ENCODE peak calls at places on chromosomes 7 and 10, in nine cellular contexts. One of them, this sample, is unnamed.

GRCh38 chr7:26318921-26319320 is 27.3 kb downstream of the SNX10 start:
- DNase-seq in MM.1S: no peak
- DNase-seq in adrenal gland: no peak
- DNase-seq in NCI-H146: no peak
- DNase-seq in neural crest cell: no peak
- DNase-seq in substantia nigra: no peak
- DNase-seq in fibroblast of mammary gland: no peak
- DNase-seq in head of caudate nucleus: no peak
- DNase-seq in stimulated activated naive CD8-positive, alpha-beta T cell treated with anti-CD3 and anti-CD28 coated beads, Interleukin-15, Interleukin-2, amounts not matched to agents 100 U/mL and 50 U/mL, for 24 hours: no peak
- DNase-seq in this sample: no peak

GRCh38 chr10:116207690-116208089 is 65.3 kb downstream of the GFRA1 start:
- DNase-seq in fibroblast of mammary gland: no peak
- DNase-seq in adrenal gland: no peak
- DNase-seq in MM.1S: no peak
- DNase-seq in stimulated activated naive CD8-positive, alpha-beta T cell treated with anti-CD3 and anti-CD28 coated beads, Interleukin-15, Interleukin-2, amounts not matched to agents 100 U/mL and 50 U/mL, for 24 hours: no peak
- DNase-seq in substantia nigra: no peak
- DNase-seq in head of caudate nucleus: no peak
- DNase-seq in neural crest cell: no peak
- DNase-seq in NCI-H146: no peak
- DNase-seq in this sample: no peak

GRCh38 chr7:139774376-139774775 is 3.4 kb downstream of the HIPK2 start:
- DNase-seq in substantia nigra: no peak
- DNase-seq in NCI-H146: no peak
- DNase-seq in fibroblast of mammary gland: peak; percentile 96
- DNase-seq in MM.1S: no peak
- DNase-seq in neural crest cell: no peak
- DNase-seq in adrenal gland: no peak
- DNase-seq in head of caudate nucleus: no peak
- DNase-seq in stimulated activated naive CD8-positive, alpha-beta T cell treated with anti-CD3 and anti-CD28 coated beads, Interleukin-15, Interleukin-2, amounts not matched to agents 100 U/mL and 50 U/mL, for 24 hours: no peak
- DNase-seq in this sample: no peak

GRCh38 chr10:34171957-34172527 is 643.1 kb downstream of the PARD3 start:
- DNase-seq in stimulated activated naive CD8-positive, alpha-beta T cell treated with anti-CD3 and anti-CD28 coated beads, Interleukin-15, Interleukin-2, amounts not matched to agents 100 U/mL and 50 U/mL, for 24 hours: no peak
- DNase-seq in neural crest cell: no peak
- DNase-seq in adrenal gland: no peak
- DNase-seq in head of caudate nucleus: no peak
- DNase-seq in fibroblast of mammary gland: peak; percentile 96
- DNase-seq in substantia nigra: no peak
- DNase-seq in NCI-H146: no peak
- DNase-seq in MM.1S: no peak
- DNase-seq in this sample: no peak

GRCh38 chr7:44705434-44705833 is 43.2 kb upstream of the ZMIZ2 start:
- DNase-seq in stimulated activated naive CD8-positive, alpha-beta T cell treated with anti-CD3 and anti-CD28 coated beads, Interleukin-15, Interleukin-2, amounts not matched to agents 100 U/mL and 50 U/mL, for 24 hours: no peak
- DNase-seq in NCI-H146: no peak
- DNase-seq in MM.1S: no peak
- DNase-seq in head of caudate nucleus: no peak
- DNase-seq in fibroblast of mammary gland: no peak
- DNase-seq in neural crest cell: no peak
- DNase-seq in substantia nigra: no peak
- DNase-seq in adrenal gland: no peak
- DNase-seq in this sample: no peak

GRCh38 chr10:24603333-24603732 is 120.4 kb downstream of the ARHGAP21 start:
- DNase-seq in head of caudate nucleus: no peak
- DNase-seq in neural crest cell: no peak
- DNase-seq in adrenal gland: no peak
- DNase-seq in NCI-H146: no peak
- DNase-seq in stimulated activated naive CD8-positive, alpha-beta T cell treated with anti-CD3 and anti-CD28 coated beads, Interleukin-15, Interleukin-2, amounts not matched to agents 100 U/mL and 50 U/mL, for 24 hours: no peak
- DNase-seq in MM.1S: no peak
- DNase-seq in substantia nigra: no peak
- DNase-seq in fibroblast of mammary gland: peak; percentile 71
- DNase-seq in this sample: no peak

GRCh38 chr7:151245360-151246160 is 2.9 kb downstream of the SMARCD3 start:
- DNase-seq in stimulated activated naive CD8-positive, alpha-beta T cell treated with anti-CD3 and anti-CD28 coated beads, Interleukin-15, Interleukin-2, amounts not matched to agents 100 U/mL and 50 U/mL, for 24 hours: peak; percentile 79
- DNase-seq in neural crest cell: peak; percentile 59
- DNase-seq in substantia nigra: no peak
- DNase-seq in head of caudate nucleus: no peak
- DNase-seq in NCI-H146: no peak
- DNase-seq in MM.1S: peak; percentile 49
- DNase-seq in adrenal gland: peak; percentile 45
- DNase-seq in fibroblast of mammary gland: no peak
- DNase-seq in this sample: peak; percentile 85

GRCh38 chr7:27192546-27193334 is 7.2 kb downstream of the HOXA13 start:
- DNase-seq in fibroblast of mammary gland: no peak
- DNase-seq in stimulated activated naive CD8-positive, alpha-beta T cell treated with anti-CD3 and anti-CD28 coated beads, Interleukin-15, Interleukin-2, amounts not matched to agents 100 U/mL and 50 U/mL, for 24 hours: no peak
- DNase-seq in MM.1S: no peak
- DNase-seq in substantia nigra: no peak
- DNase-seq in NCI-H146: peak; percentile 20
- DNase-seq in neural crest cell: no peak
- DNase-seq in head of caudate nucleus: no peak
- DNase-seq in adrenal gland: no peak
- DNase-seq in this sample: peak; percentile 58

GRCh38 chr10:46223064-46223480 is 63.7 kb upstream of the ANTXRL start:
- DNase-seq in stimulated activated naive CD8-positive, alpha-beta T cell treated with anti-CD3 and anti-CD28 coated beads, Interleukin-15, Interleukin-2, amounts not matched to agents 100 U/mL and 50 U/mL, for 24 hours: peak; percentile 57
- DNase-seq in MM.1S: peak; percentile 19
- DNase-seq in adrenal gland: no peak
- DNase-seq in neural crest cell: no peak
- DNase-seq in substantia nigra: no peak
- DNase-seq in fibroblast of mammary gland: no peak
- DNase-seq in head of caudate nucleus: no peak
- DNase-seq in NCI-H146: no peak
- DNase-seq in this sample: no peak

GRCh38 chr10:103949728-103950127 is 17.2 kb upstream of the SLK start:
- DNase-seq in fibroblast of mammary gland: no peak
- DNase-seq in MM.1S: no peak
- DNase-seq in neural crest cell: no peak
- DNase-seq in stimulated activated naive CD8-positive, alpha-beta T cell treated with anti-CD3 and anti-CD28 coated beads, Interleukin-15, Interleukin-2, amounts not matched to agents 100 U/mL and 50 U/mL, for 24 hours: no peak
- DNase-seq in head of caudate nucleus: no peak
- DNase-seq in NCI-H146: no peak
- DNase-seq in adrenal gland: no peak
- DNase-seq in substantia nigra: no peak
- DNase-seq in this sample: peak; percentile 7

GRCh38 chr10:78953124-78954008 is 115.4 kb upstream of the ZMIZ1 start:
- DNase-seq in stimulated activated naive CD8-positive, alpha-beta T cell treated with anti-CD3 and anti-CD28 coated beads, Interleukin-15, Interleukin-2, amounts not matched to agents 100 U/mL and 50 U/mL, for 24 hours: no peak
- DNase-seq in fibroblast of mammary gland: peak; percentile 89
- DNase-seq in adrenal gland: peak; percentile 65
- DNase-seq in MM.1S: no peak
- DNase-seq in substantia nigra: no peak
- DNase-seq in NCI-H146: no peak
- DNase-seq in head of caudate nucleus: no peak
- DNase-seq in neural crest cell: no peak
- DNase-seq in this sample: peak; percentile 93

GRCh38 chr7:157962458-157963306 is 624.9 kb downstream of the PTPRN2 start:
- DNase-seq in stimulated activated naive CD8-positive, alpha-beta T cell treated with anti-CD3 and anti-CD28 coated beads, Interleukin-15, Interleukin-2, amounts not matched to agents 100 U/mL and 50 U/mL, for 24 hours: no peak
- DNase-seq in neural crest cell: no peak
- DNase-seq in MM.1S: no peak
- DNase-seq in substantia nigra: no peak
- DNase-seq in adrenal gland: no peak
- DNase-seq in head of caudate nucleus: no peak
- DNase-seq in NCI-H146: no peak
- DNase-seq in fibroblast of mammary gland: no peak
- DNase-seq in this sample: no peak

GRCh38 chr7:121447939-121448338 is 51.8 kb upstream of the FAM3C start:
- DNase-seq in NCI-H146: peak; percentile 2
- DNase-seq in head of caudate nucleus: no peak
- DNase-seq in neural crest cell: no peak
- DNase-seq in adrenal gland: no peak
- DNase-seq in fibroblast of mammary gland: no peak
- DNase-seq in MM.1S: no peak
- DNase-seq in stimulated activated naive CD8-positive, alpha-beta T cell treated with anti-CD3 and anti-CD28 coated beads, Interleukin-15, Interleukin-2, amounts not matched to agents 100 U/mL and 50 U/mL, for 24 hours: no peak
- DNase-seq in substantia nigra: no peak
- DNase-seq in this sample: no peak

GRCh38 chr10:133328358-133329343 is 8.0 kb downstream of the CALY start:
- DNase-seq in substantia nigra: no peak
- DNase-seq in stimulated activated naive CD8-positive, alpha-beta T cell treated with anti-CD3 and anti-CD28 coated beads, Interleukin-15, Interleukin-2, amounts not matched to agents 100 U/mL and 50 U/mL, for 24 hours: no peak
- DNase-seq in neural crest cell: no peak
- DNase-seq in fibroblast of mammary gland: no peak
- DNase-seq in adrenal gland: no peak
- DNase-seq in NCI-H146: no peak
- DNase-seq in head of caudate nucleus: no peak
- DNase-seq in MM.1S: no peak
- DNase-seq in this sample: no peak

GRCh38 chr10:8042032-8042863 is 12.2 kb upstream of the GATA3 start:
- DNase-seq in stimulated activated naive CD8-positive, alpha-beta T cell treated with anti-CD3 and anti-CD28 coated beads, Interleukin-15, Interleukin-2, amounts not matched to agents 100 U/mL and 50 U/mL, for 24 hours: no peak
- DNase-seq in NCI-H146: no peak
- DNase-seq in head of caudate nucleus: no peak
- DNase-seq in neural crest cell: no peak
- DNase-seq in adrenal gland: no peak
- DNase-seq in fibroblast of mammary gland: no peak
- DNase-seq in substantia nigra: no peak
- DNase-seq in MM.1S: no peak
- DNase-seq in this sample: peak; percentile 30

GRCh38 chr7:3835102-3835501 is 534.0 kb downstream of the SDK1 start:
- DNase-seq in head of caudate nucleus: no peak
- DNase-seq in neural crest cell: no peak
- DNase-seq in adrenal gland: no peak
- DNase-seq in NCI-H146: no peak
- DNase-seq in fibroblast of mammary gland: no peak
- DNase-seq in MM.1S: no peak
- DNase-seq in stimulated activated naive CD8-positive, alpha-beta T cell treated with anti-CD3 and anti-CD28 coated beads, Interleukin-15, Interleukin-2, amounts not matched to agents 100 U/mL and 50 U/mL, for 24 hours: no peak
- DNase-seq in substantia nigra: no peak
- DNase-seq in this sample: peak; percentile 13

GRCh38 chr7:46859963-46860475 is 721.9 kb downstream of the TNS3 start:
- DNase-seq in neural crest cell: no peak
- DNase-seq in NCI-H146: no peak
- DNase-seq in substantia nigra: no peak
- DNase-seq in MM.1S: no peak
- DNase-seq in stimulated activated naive CD8-positive, alpha-beta T cell treated with anti-CD3 and anti-CD28 coated beads, Interleukin-15, Interleukin-2, amounts not matched to agents 100 U/mL and 50 U/mL, for 24 hours: no peak
- DNase-seq in fibroblast of mammary gland: peak; percentile 94
- DNase-seq in head of caudate nucleus: no peak
- DNase-seq in adrenal gland: no peak
- DNase-seq in this sample: peak; percentile 20

GRCh38 chr7:30920584-30921539 is 9.2 kb downstream of the AQP1 start:
- DNase-seq in MM.1S: no peak
- DNase-seq in NCI-H146: no peak
- DNase-seq in adrenal gland: peak; percentile 21
- DNase-seq in fibroblast of mammary gland: peak; percentile 23
- DNase-seq in neural crest cell: no peak
- DNase-seq in head of caudate nucleus: no peak
- DNase-seq in stimulated activated naive CD8-positive, alpha-beta T cell treated with anti-CD3 and anti-CD28 coated beads, Interleukin-15, Interleukin-2, amounts not matched to agents 100 U/mL and 50 U/mL, for 24 hours: no peak
- DNase-seq in substantia nigra: no peak
- DNase-seq in this sample: no peak

GRCh38 chr10:69976795-69977546 is 75.7 kb upstream of the MACROH2A2 start:
- DNase-seq in head of caudate nucleus: no peak
- DNase-seq in substantia nigra: no peak
- DNase-seq in MM.1S: peak; percentile 16
- DNase-seq in NCI-H146: no peak
- DNase-seq in fibroblast of mammary gland: no peak
- DNase-seq in neural crest cell: no peak
- DNase-seq in stimulated activated naive CD8-positive, alpha-beta T cell treated with anti-CD3 and anti-CD28 coated beads, Interleukin-15, Interleukin-2, amounts not matched to agents 100 U/mL and 50 U/mL, for 24 hours: no peak
- DNase-seq in adrenal gland: no peak
- DNase-seq in this sample: no peak

GRCh38 chr7:150753826-150754603 is 16.8 kb downstream of the GIMAP5 start:
- DNase-seq in adrenal gland: no peak
- DNase-seq in NCI-H146: no peak
- DNase-seq in fibroblast of mammary gland: peak; percentile 67
- DNase-seq in MM.1S: peak; percentile 25
- DNase-seq in head of caudate nucleus: no peak
- DNase-seq in substantia nigra: no peak
- DNase-seq in neural crest cell: peak; percentile 11
- DNase-seq in stimulated activated naive CD8-positive, alpha-beta T cell treated with anti-CD3 and anti-CD28 coated beads, Interleukin-15, Interleukin-2, amounts not matched to agents 100 U/mL and 50 U/mL, for 24 hours: peak; percentile 39
- DNase-seq in this sample: peak; percentile 66

GRCh38 chr7:79933144-79933543 is 201.5 kb upstream of the GNAI1 start:
- DNase-seq in stimulated activated naive CD8-positive, alpha-beta T cell treated with anti-CD3 and anti-CD28 coated beads, Interleukin-15, Interleukin-2, amounts not matched to agents 100 U/mL and 50 U/mL, for 24 hours: no peak
- DNase-seq in adrenal gland: no peak
- DNase-seq in MM.1S: no peak
- DNase-seq in neural crest cell: no peak
- DNase-seq in head of caudate nucleus: no peak
- DNase-seq in NCI-H146: no peak
- DNase-seq in fibroblast of mammary gland: peak; percentile 54
- DNase-seq in substantia nigra: no peak
- DNase-seq in this sample: no peak

GRCh38 chr10:69959911-69960310 is 92.7 kb upstream of the MACROH2A2 start:
- DNase-seq in neural crest cell: no peak
- DNase-seq in head of caudate nucleus: no peak
- DNase-seq in fibroblast of mammary gland: no peak
- DNase-seq in NCI-H146: no peak
- DNase-seq in adrenal gland: peak; percentile 12
- DNase-seq in substantia nigra: no peak
- DNase-seq in stimulated activated naive CD8-positive, alpha-beta T cell treated with anti-CD3 and anti-CD28 coated beads, Interleukin-15, Interleukin-2, amounts not matched to agents 100 U/mL and 50 U/mL, for 24 hours: no peak
- DNase-seq in MM.1S: no peak
- DNase-seq in this sample: no peak

GRCh38 chr7:80330434-80330833 is 181.4 kb downstream of the GNAT3 start:
- DNase-seq in adrenal gland: no peak
- DNase-seq in MM.1S: no peak
- DNase-seq in fibroblast of mammary gland: peak; percentile 44
- DNase-seq in substantia nigra: no peak
- DNase-seq in neural crest cell: no peak
- DNase-seq in stimulated activated naive CD8-positive, alpha-beta T cell treated with anti-CD3 and anti-CD28 coated beads, Interleukin-15, Interleukin-2, amounts not matched to agents 100 U/mL and 50 U/mL, for 24 hours: no peak
- DNase-seq in NCI-H146: no peak
- DNase-seq in head of caudate nucleus: no peak
- DNase-seq in this sample: no peak

GRCh38 chr7:17677408-17677807 is 262.9 kb downstream of the SNX13 start:
- DNase-seq in stimulated activated naive CD8-positive, alpha-beta T cell treated with anti-CD3 and anti-CD28 coated beads, Interleukin-15, Interleukin-2, amounts not matched to agents 100 U/mL and 50 U/mL, for 24 hours: no peak
- DNase-seq in head of caudate nucleus: no peak
- DNase-seq in adrenal gland: no peak
- DNase-seq in substantia nigra: no peak
- DNase-seq in fibroblast of mammary gland: peak; percentile 78
- DNase-seq in MM.1S: no peak
- DNase-seq in neural crest cell: no peak
- DNase-seq in NCI-H146: no peak
- DNase-seq in this sample: no peak

GRCh38 chr7:132049462-132050304 is 493.3 kb upstream of the PODXL start:
- DNase-seq in NCI-H146: no peak
- DNase-seq in head of caudate nucleus: no peak
- DNase-seq in fibroblast of mammary gland: peak; percentile 31
- DNase-seq in neural crest cell: peak; percentile 60
- DNase-seq in adrenal gland: peak; percentile 64
- DNase-seq in stimulated activated naive CD8-positive, alpha-beta T cell treated with anti-CD3 and anti-CD28 coated beads, Interleukin-15, Interleukin-2, amounts not matched to agents 100 U/mL and 50 U/mL, for 24 hours: peak; percentile 44
- DNase-seq in MM.1S: peak; percentile 34
- DNase-seq in substantia nigra: no peak
- DNase-seq in this sample: peak; percentile 41

GRCh38 chr10:108358912-108359311 is 1194.4 kb upstream of the SORCS1 start:
- DNase-seq in head of caudate nucleus: no peak
- DNase-seq in stimulated activated naive CD8-positive, alpha-beta T cell treated with anti-CD3 and anti-CD28 coated beads, Interleukin-15, Interleukin-2, amounts not matched to agents 100 U/mL and 50 U/mL, for 24 hours: no peak
- DNase-seq in fibroblast of mammary gland: peak; percentile 97
- DNase-seq in MM.1S: no peak
- DNase-seq in adrenal gland: peak; percentile 17
- DNase-seq in substantia nigra: no peak
- DNase-seq in neural crest cell: no peak
- DNase-seq in NCI-H146: no peak
- DNase-seq in this sample: no peak

GRCh38 chr7:28165971-28166955 is 14.3 kb downstream of the JAZF1 start:
- DNase-seq in neural crest cell: no peak
- DNase-seq in adrenal gland: no peak
- DNase-seq in NCI-H146: no peak
- DNase-seq in substantia nigra: no peak
- DNase-seq in stimulated activated naive CD8-positive, alpha-beta T cell treated with anti-CD3 and anti-CD28 coated beads, Interleukin-15, Interleukin-2, amounts not matched to agents 100 U/mL and 50 U/mL, for 24 hours: no peak
- DNase-seq in MM.1S: no peak
- DNase-seq in fibroblast of mammary gland: peak; percentile 86
- DNase-seq in head of caudate nucleus: no peak
- DNase-seq in this sample: no peak

GRCh38 chr10:118951218-118951617 is 78.3 kb upstream of the NANOS1 start:
- DNase-seq in substantia nigra: no peak
- DNase-seq in fibroblast of mammary gland: no peak
- DNase-seq in neural crest cell: no peak
- DNase-seq in head of caudate nucleus: no peak
- DNase-seq in MM.1S: no peak
- DNase-seq in NCI-H146: peak; percentile 20
- DNase-seq in adrenal gland: no peak
- DNase-seq in stimulated activated naive CD8-positive, alpha-beta T cell treated with anti-CD3 and anti-CD28 coated beads, Interleukin-15, Interleukin-2, amounts not matched to agents 100 U/mL and 50 U/mL, for 24 hours: no peak
- DNase-seq in this sample: no peak

GRCh38 chr10:95536017-95536416 is 25.2 kb downstream of the SORBS1 start:
- DNase-seq in substantia nigra: no peak
- DNase-seq in neural crest cell: no peak
- DNase-seq in adrenal gland: no peak
- DNase-seq in head of caudate nucleus: no peak
- DNase-seq in NCI-H146: no peak
- DNase-seq in fibroblast of mammary gland: no peak
- DNase-seq in MM.1S: no peak
- DNase-seq in stimulated activated naive CD8-positive, alpha-beta T cell treated with anti-CD3 and anti-CD28 coated beads, Interleukin-15, Interleukin-2, amounts not matched to agents 100 U/mL and 50 U/mL, for 24 hours: no peak
- DNase-seq in this sample: peak; percentile 49

GRCh38 chr10:3803884-3804741 is 19.1 kb upstream of the KLF6 start:
- DNase-seq in adrenal gland: no peak
- DNase-seq in NCI-H146: peak; percentile 53
- DNase-seq in MM.1S: no peak
- DNase-seq in neural crest cell: no peak
- DNase-seq in fibroblast of mammary gland: peak; percentile 34
- DNase-seq in stimulated activated naive CD8-positive, alpha-beta T cell treated with anti-CD3 and anti-CD28 coated beads, Interleukin-15, Interleukin-2, amounts not matched to agents 100 U/mL and 50 U/mL, for 24 hours: peak; percentile 74
- DNase-seq in substantia nigra: no peak
- DNase-seq in head of caudate nucleus: no peak
- DNase-seq in this sample: no peak

GRCh38 chr7:51020944-51021343 is 238.2 kb upstream of the GRB10 start:
- DNase-seq in adrenal gland: no peak
- DNase-seq in head of caudate nucleus: no peak
- DNase-seq in neural crest cell: no peak
- DNase-seq in stimulated activated naive CD8-positive, alpha-beta T cell treated with anti-CD3 and anti-CD28 coated beads, Interleukin-15, Interleukin-2, amounts not matched to agents 100 U/mL and 50 U/mL, for 24 hours: no peak
- DNase-seq in MM.1S: no peak
- DNase-seq in fibroblast of mammary gland: no peak
- DNase-seq in NCI-H146: no peak
- DNase-seq in substantia nigra: no peak
- DNase-seq in this sample: no peak

This sample was measured in left kidney.